ENCODE peak calls at places on chromosomes 3 and 15, in eight cellular contexts. One of them, this sample, is unnamed.
A peak's percentile ranks its signal among the peaks of the same experiment; 100 is the strongest.

GRCh38 chr15:78914027-78914764 is 30.6 kb downstream of the CTSH start:
- DNase-seq in psoas muscle: peak; percentile 62
- DNase-seq in left ventricle myocardium superior: peak; percentile 67
- DNase-seq in sciatic nerve: peak; percentile 61
- DNase-seq in nucleus accumbens: no peak
- DNase-seq in activated gamma-delta T cell treated with anti-CD3 and anti-CD28 coated beads, Interleukin-2, amount 50 U/mL, for 16 hours: no peak
- DNase-seq in activated effector memory CD4-positive, alpha-beta T cell treated with anti-CD3 and anti-CD28 coated beads, Interleukin-2, amount 50 U/mL, for 16 hours: no peak
- DNase-seq in transverse colon: no peak
- DNase-seq in this sample: no peak

GRCh38 chr3:191234216-191234615 is 35.2 kb downstream of the OSTN start:
- DNase-seq in left ventricle myocardium superior: no peak
- DNase-seq in psoas muscle: no peak
- DNase-seq in sciatic nerve: no peak
- DNase-seq in activated effector memory CD4-positive, alpha-beta T cell treated with anti-CD3 and anti-CD28 coated beads, Interleukin-2, amount 50 U/mL, for 16 hours: no peak
- DNase-seq in activated gamma-delta T cell treated with anti-CD3 and anti-CD28 coated beads, Interleukin-2, amount 50 U/mL, for 16 hours: no peak
- DNase-seq in nucleus accumbens: no peak
- DNase-seq in transverse colon: no peak
- DNase-seq in this sample: no peak

GRCh38 chr15:40096094-40096876 is 12.4 kb downstream of the BMF start:
- DNase-seq in activated effector memory CD4-positive, alpha-beta T cell treated with anti-CD3 and anti-CD28 coated beads, Interleukin-2, amount 50 U/mL, for 16 hours: no peak
- DNase-seq in nucleus accumbens: peak; percentile 4
- DNase-seq in psoas muscle: no peak
- DNase-seq in transverse colon: no peak
- DNase-seq in left ventricle myocardium superior: no peak
- DNase-seq in sciatic nerve: peak; percentile 19
- DNase-seq in activated gamma-delta T cell treated with anti-CD3 and anti-CD28 coated beads, Interleukin-2, amount 50 U/mL, for 16 hours: no peak
- DNase-seq in this sample: no peak

GRCh38 chr15:57389991-57390390 is 13.7 kb downstream of the CGNL1 start:
- DNase-seq in left ventricle myocardium superior: no peak
- DNase-seq in psoas muscle: no peak
- DNase-seq in activated effector memory CD4-positive, alpha-beta T cell treated with anti-CD3 and anti-CD28 coated beads, Interleukin-2, amount 50 U/mL, for 16 hours: no peak
- DNase-seq in sciatic nerve: no peak
- DNase-seq in activated gamma-delta T cell treated with anti-CD3 and anti-CD28 coated beads, Interleukin-2, amount 50 U/mL, for 16 hours: no peak
- DNase-seq in transverse colon: no peak
- DNase-seq in nucleus accumbens: no peak
- DNase-seq in this sample: no peak

GRCh38 chr3:50971487-50971924 is 296.8 kb downstream of the DOCK3 start:
- DNase-seq in psoas muscle: no peak
- DNase-seq in sciatic nerve: no peak
- DNase-seq in left ventricle myocardium superior: no peak
- DNase-seq in activated gamma-delta T cell treated with anti-CD3 and anti-CD28 coated beads, Interleukin-2, amount 50 U/mL, for 16 hours: peak; percentile 35
- DNase-seq in activated effector memory CD4-positive, alpha-beta T cell treated with anti-CD3 and anti-CD28 coated beads, Interleukin-2, amount 50 U/mL, for 16 hours: peak; percentile 74
- DNase-seq in transverse colon: peak; percentile 34
- DNase-seq in nucleus accumbens: no peak
- DNase-seq in this sample: no peak

GRCh38 chr3:45927881-45928280 is 15.4 kb upstream of the CXCR6 start:
- DNase-seq in activated effector memory CD4-positive, alpha-beta T cell treated with anti-CD3 and anti-CD28 coated beads, Interleukin-2, amount 50 U/mL, for 16 hours: no peak
- DNase-seq in nucleus accumbens: no peak
- DNase-seq in sciatic nerve: no peak
- DNase-seq in transverse colon: no peak
- DNase-seq in left ventricle myocardium superior: no peak
- DNase-seq in psoas muscle: no peak
- DNase-seq in activated gamma-delta T cell treated with anti-CD3 and anti-CD28 coated beads, Interleukin-2, amount 50 U/mL, for 16 hours: no peak
- DNase-seq in this sample: no peak

GRCh38 chr15:40854161-40854560 is 10.3 kb downstream of the SPINT1 start:
- DNase-seq in sciatic nerve: no peak
- DNase-seq in activated gamma-delta T cell treated with anti-CD3 and anti-CD28 coated beads, Interleukin-2, amount 50 U/mL, for 16 hours: no peak
- DNase-seq in psoas muscle: no peak
- DNase-seq in transverse colon: no peak
- DNase-seq in left ventricle myocardium superior: no peak
- DNase-seq in activated effector memory CD4-positive, alpha-beta T cell treated with anti-CD3 and anti-CD28 coated beads, Interleukin-2, amount 50 U/mL, for 16 hours: no peak
- DNase-seq in nucleus accumbens: no peak
- DNase-seq in this sample: no peak

GRCh38 chr15:62853114-62853832 is 189.3 kb upstream of the TPM1 start:
- DNase-seq in transverse colon: no peak
- DNase-seq in psoas muscle: no peak
- DNase-seq in left ventricle myocardium superior: no peak
- DNase-seq in activated effector memory CD4-positive, alpha-beta T cell treated with anti-CD3 and anti-CD28 coated beads, Interleukin-2, amount 50 U/mL, for 16 hours: no peak
- DNase-seq in activated gamma-delta T cell treated with anti-CD3 and anti-CD28 coated beads, Interleukin-2, amount 50 U/mL, for 16 hours: no peak
- DNase-seq in nucleus accumbens: no peak
- DNase-seq in sciatic nerve: no peak
- DNase-seq in this sample: no peak

GRCh38 chr3:51391566-51392300 is 648 bp downstream of the RBM15B start:
- DNase-seq in nucleus accumbens: no peak
- DNase-seq in activated effector memory CD4-positive, alpha-beta T cell treated with anti-CD3 and anti-CD28 coated beads, Interleukin-2, amount 50 U/mL, for 16 hours: peak; percentile 86
- DNase-seq in activated gamma-delta T cell treated with anti-CD3 and anti-CD28 coated beads, Interleukin-2, amount 50 U/mL, for 16 hours: peak; percentile 19
- DNase-seq in transverse colon: peak; percentile 31
- DNase-seq in psoas muscle: peak; percentile 65
- DNase-seq in left ventricle myocardium superior: peak; percentile 60
- DNase-seq in sciatic nerve: peak; percentile 67
- DNase-seq in this sample: no peak

GRCh38 chr3:44427683-44428082 is 49.8 kb downstream of the ZNF445 start:
- DNase-seq in activated gamma-delta T cell treated with anti-CD3 and anti-CD28 coated beads, Interleukin-2, amount 50 U/mL, for 16 hours: no peak
- DNase-seq in left ventricle myocardium superior: no peak
- DNase-seq in transverse colon: no peak
- DNase-seq in psoas muscle: no peak
- DNase-seq in nucleus accumbens: no peak
- DNase-seq in activated effector memory CD4-positive, alpha-beta T cell treated with anti-CD3 and anti-CD28 coated beads, Interleukin-2, amount 50 U/mL, for 16 hours: no peak
- DNase-seq in sciatic nerve: no peak
- DNase-seq in this sample: no peak

GRCh38 chr15:72229076-72229946 is 1.7 kb downstream of the PKM start:
- DNase-seq in psoas muscle: peak; percentile 60
- DNase-seq in sciatic nerve: no peak
- DNase-seq in activated gamma-delta T cell treated with anti-CD3 and anti-CD28 coated beads, Interleukin-2, amount 50 U/mL, for 16 hours: no peak
- DNase-seq in transverse colon: no peak
- DNase-seq in left ventricle myocardium superior: no peak
- DNase-seq in nucleus accumbens: no peak
- DNase-seq in activated effector memory CD4-positive, alpha-beta T cell treated with anti-CD3 and anti-CD28 coated beads, Interleukin-2, amount 50 U/mL, for 16 hours: peak; percentile 77
- DNase-seq in this sample: no peak

GRCh38 chr3:148789156-148789555 is 38.5 kb upstream of the CPB1 start:
- DNase-seq in transverse colon: no peak
- DNase-seq in sciatic nerve: no peak
- DNase-seq in nucleus accumbens: no peak
- DNase-seq in left ventricle myocardium superior: no peak
- DNase-seq in psoas muscle: no peak
- DNase-seq in activated gamma-delta T cell treated with anti-CD3 and anti-CD28 coated beads, Interleukin-2, amount 50 U/mL, for 16 hours: no peak
- DNase-seq in activated effector memory CD4-positive, alpha-beta T cell treated with anti-CD3 and anti-CD28 coated beads, Interleukin-2, amount 50 U/mL, for 16 hours: no peak
- DNase-seq in this sample: no peak

This sample was measured in dorsolateral prefrontal cortex.